ENCODE peak calls at places on chromosomes 1 and 21, in six cellular contexts. G is left lung, K is K562, Z is transverse colon, D is heart left ventricle, X is mammary epithelial cell. M is an unnamed sample. For H3K36me3, the result is how much of the 10 kb centered on the place peaks cover.

GRCh38 chr1:23563003-23563402 is 3.7 kb upstream of the ID3 start:
- DNase-seq in X (no peak), Z (no peak), D (no peak), K (no peak), G (no peak), M (no peak)

GRCh38 chr1:153375511-153375910 is at the start of gene S100A12:
- DNase-seq in Z (no peak), X (peak), G (no peak), D (no peak), K (no peak), M (no peak)

GRCh38 chr1:98546319-98546718 is 115.2 kb upstream of the SNX7 start:
- DNase-seq in G (no peak), K (no peak), X (peak), Z (no peak), D (no peak), M (no peak)

GRCh38 chr1:91402023-91402422 is 2.6 kb downstream of the HFM1 start:
- DNase-seq in X (peak), K (peak), G (no peak), Z (no peak), D (no peak), M (no peak)

GRCh38 chr1:201850053-201850397 is 21.1 kb downstream of the IPO9 start:
- DNase-seq in K (no peak), G (no peak), D (peak), X (peak), Z (no peak), M (no peak)

GRCh38 chr1:26829214-26829911 is 2.9 kb downstream of the ZDHHC18 start:
- DNase-seq in K (no peak), Z (no peak), D (no peak), X (no peak), G (no peak), M (no peak)

GRCh38 chr1:99594205-99594604 is 51.7 kb upstream of the PALMD start:
- DNase-seq in X (no peak), D (no peak), Z (no peak), K (peak), G (no peak), M (no peak)

GRCh38 chr1:206583461-206584264 is 28.6 kb downstream of the EIF2D start:
- DNase-seq in Z (peak), X (peak), K (peak), D (peak), G (peak), M (peak)

GRCh38 chr1:248622491-248623106 is 12.3 kb downstream of the OR2T11 start:
- DNase-seq in G (no peak), X (peak), D (no peak), K (peak), Z (no peak), M (no peak)

GRCh38 chr21:14046401-14046800 is 164.4 kb downstream of the LIPI start:
- DNase-seq in G (no peak), K (no peak), D (no peak), X (no peak), Z (no peak), M (no peak)

GRCh38 chr1:24986372-24986979 is 56.4 kb upstream of the RUNX3 start:
- DNase-seq in G (no peak), Z (no peak), D (no peak), X (no peak), K (no peak), M (no peak)

GRCh38 chr21:36164427-36164784 is 7.8 kb downstream of the DOP1B start:
- DNase-seq in D (no peak), Z (peak), K (peak), X (no peak), G (no peak), M (no peak)

GRCh38 chr21:42614811-42615342 is 38.5 kb upstream of the PDE9A start:
- DNase-seq in Z (peak), G (no peak), X (peak), K (peak), D (no peak), M (peak)

GRCh38 chr1:168803696-168804510 is 74.9 kb upstream of the DPT start:
- DNase-seq in D (no peak), Z (peak), G (no peak), X (no peak), K (no peak), M (no peak)

GRCh38 chr1:173101589-173101988 is 50.8 kb upstream of the TNFSF18 start:
- DNase-seq in G (no peak), K (no peak), X (no peak), D (no peak), Z (no peak), M (no peak)

GRCh38 chr1:113390871-113391642 is 742 bp downstream of the MAGI3 start:
- DNase-seq in D (peak), X (peak), K (peak), G (peak), Z (peak), M (peak)

GRCh38 chr1:214006845-214007244 is 19.1 kb downstream of the PROX1 start:
- DNase-seq in K (no peak), X (no peak), Z (no peak), D (no peak), G (no peak), M (no peak)

GRCh38 chr21:43299441-43300277 is 127.3 kb downstream of the SIK1 start:
- DNase-seq in D (no peak), K (no peak), X (no peak), Z (no peak), G (peak), M (peak)

GRCh38 chr1:67441183-67441582 is 11.0 kb upstream of the SERBP1 start:
- DNase-seq in D (peak), K (peak), Z (peak), G (no peak), X (no peak), M (no peak)

GRCh38 chr1:187266051-187266450 is 437.3 kb downstream of the PLA2G4A start:
- DNase-seq in K (no peak), G (no peak), D (no peak), X (no peak), Z (no peak), M (no peak)

GRCh38 chr1:196450143-196450911 is 157.9 kb downstream of the KCNT2 start:
- DNase-seq in D (no peak), Z (no peak), G (no peak), X (no peak), K (no peak), M (no peak)

GRCh38 chr1:35717911-35718476 is 690 bp downstream of the C1orf216 start:
- DNase-seq in Z (peak), K (peak), G (no peak), X (peak), D (peak), M (no peak)

GRCh38 chr1:43872280-43872679 is 61.3 kb upstream of the ARTN start:
- DNase-seq in Z (no peak), X (peak), D (no peak), G (no peak), K (no peak), M (no peak)

GRCh38 chr1:62110198-62110817 is 84.3 kb upstream of the L1TD1 start:
- DNase-seq in G (no peak), X (no peak), D (no peak), Z (no peak), K (no peak), M (no peak)

GRCh38 chr1:171501305-171502021 is 16.1 kb downstream of the PRRC2C start:
- DNase-seq in K (no peak), Z (no peak), G (no peak), X (no peak), D (no peak), M (no peak)

GRCh38 chr1:57024855-57025254 is 59.0 kb upstream of the C8B start:
- DNase-seq in X (no peak), G (peak), K (no peak), D (no peak), Z (no peak), M (no peak)

GRCh38 chr1:215475719-215476525 is 91.2 kb upstream of the KCTD3 start:
- DNase-seq in G (no peak), D (no peak), Z (no peak), K (no peak), X (peak), M (no peak)

GRCh38 chr1:91440845-91441244 is 36.2 kb upstream of the HFM1 start:
- DNase-seq in Z (no peak), D (no peak), K (no peak), X (no peak), G (no peak), M (no peak)

GRCh38 chr1:58395355-58395754 is 151.2 kb downstream of the OMA1 start:
- DNase-seq in K (no peak), Z (no peak), G (no peak), D (peak), X (peak), M (no peak)

GRCh38 chr1:10679521-10680220 is 116.8 kb downstream of the CASZ1 start:
- DNase-seq in G (no peak), K (peak), X (peak), Z (peak), D (peak), M (no peak)

GRCh38 chr1:43152866-43153265 is 19.2 kb downstream of the EBNA1BP2 start:
- DNase-seq in K (no peak), D (no peak), G (no peak), Z (no peak), X (peak), M (no peak)

GRCh38 chr1:186689907-186690306 is 9.7 kb upstream of the PTGS2 start:
- DNase-seq in Z (no peak), G (no peak), D (no peak), X (no peak), K (no peak), M (no peak)

GRCh38 chr1:248359415-248359814 is 2.0 kb upstream of the OR2T4 start:
- DNase-seq in K (no peak), X (no peak), G (no peak), Z (no peak), D (no peak), M (no peak)

GRCh38 chr1:98700228-98700627 is 38.7 kb downstream of the SNX7 start:
- DNase-seq in Z (no peak), X (no peak), D (no peak), G (no peak), K (no peak), M (no peak)

GRCh38 chr1:205480349-205481278 is 23.9 kb upstream of the CDK18 start:
- DNase-seq in G (no peak), K (no peak), X (no peak), D (no peak), Z (no peak), M (no peak)

GRCh38 chr1:245875581-245876263 is 631.4 kb downstream of the SMYD3 start:
- DNase-seq in D (no peak), Z (no peak), X (no peak), K (no peak), G (no peak), M (no peak)

GRCh38 chr1:8356256-8357209 is 38.6 kb downstream of the SLC45A1 start:
- DNase-seq in K (no peak), X (no peak), G (no peak), D (peak), Z (no peak), M (no peak)
- H3K36me3 ChIP-seq in K (half or more), X (under half), G (under half), D (under half), Z (under half), M (half or more)

GRCh38 chr1:209670441-209671082 is 4.7 kb upstream of the G0S2 start:
- DNase-seq in G (no peak), Z (no peak), D (no peak), X (peak), K (no peak), M (no peak)

GRCh38 chr1:209673631-209674417 is 1.4 kb upstream of the G0S2 start:
- DNase-seq in D (no peak), X (no peak), Z (no peak), K (peak), G (peak), M (no peak)

GRCh38 chr1:209675567-209676154 is 449 bp downstream of the G0S2 start:
- DNase-seq in K (peak), G (peak), Z (peak), X (no peak), D (peak), M (peak)

GRCh38 chr1:209674957-209675566 is at the start of gene G0S2:
- DNase-seq in Z (peak), K (peak), D (peak), X (no peak), G (peak), M (peak)

GRCh38 chr1:209672705-209673630 is 2.2 kb upstream of the G0S2 start:
- DNase-seq in Z (no peak), G (no peak), K (peak), D (no peak), X (peak), M (no peak)
- H3K27ac ChIP-seq in Z (no peak), G (no peak), K (no peak), D (peak), X (peak), M (peak)

GRCh38 chr1:2108213-2108876 is 58.1 kb downstream of the PRKCZ start:
- DNase-seq in G (peak), D (no peak), X (no peak), Z (no peak), K (peak), M (peak)
- TF ChIP-seq CTCF in G (no peak), D (no peak), X (peak), Z (no peak), K (peak), M (peak)

GRCh38 chr21:46549650-46550049 is 55.2 kb downstream of the S100B start:
- DNase-seq in D (no peak), X (no peak), G (no peak), Z (no peak), K (no peak), M (no peak)
- H3K36me3 ChIP-seq in D (under half), X (under half), G (under half), Z (under half), K (under half), M (half or more)

GRCh38 chr1:8381618-8382017 is 63.7 kb downstream of the SLC45A1 start:
- DNase-seq in Z (no peak), G (no peak), D (no peak), K (no peak), X (peak), M (no peak)
- H3K27ac ChIP-seq in Z (peak), G (no peak), D (peak), K (no peak), X (peak), M (no peak)